ENCODE peak calls at places on chromosomes 13 and 19, in six cellular contexts. One of them, this sample, is unnamed.

GRCh38 chr19:35990771-35991730 is 3.9 kb upstream of the SDHAF1 start:
- DNase-seq in stimulated activated CD8-positive, alpha-beta memory T cell treated with anti-CD3 and anti-CD28 coated beads, Interleukin-12 subunit alpha, Interleukin-12 subunit beta, amount 100 ng/mL, for 4 hours: no peak
- DNase-seq in HT1080: no peak
- DNase-seq in T-helper 1 cell: no peak
- DNase-seq in transverse colon: no peak
- DNase-seq in stimulated activated CD4-positive, alpha-beta T cell treated with anti-CD3 and anti-CD28 coated beads, Interleukin-12 subunit alpha, Interleukin-12 subunit beta, amount 100 ng/mL, for 24 hours: no peak
- DNase-seq in this sample: no peak

GRCh38 chr19:46660601-46661019 is 372 bp downstream of the DACT3 start:
- DNase-seq in transverse colon: no peak
- DNase-seq in T-helper 1 cell: no peak
- DNase-seq in HT1080: no peak
- DNase-seq in stimulated activated CD4-positive, alpha-beta T cell treated with anti-CD3 and anti-CD28 coated beads, Interleukin-12 subunit alpha, Interleukin-12 subunit beta, amount 100 ng/mL, for 24 hours: no peak
- DNase-seq in stimulated activated CD8-positive, alpha-beta memory T cell treated with anti-CD3 and anti-CD28 coated beads, Interleukin-12 subunit alpha, Interleukin-12 subunit beta, amount 100 ng/mL, for 4 hours: no peak
- DNase-seq in this sample: no peak

GRCh38 chr13:40781717-40782116 is 7.7 kb upstream of the SLC25A15 start:
- DNase-seq in stimulated activated CD8-positive, alpha-beta memory T cell treated with anti-CD3 and anti-CD28 coated beads, Interleukin-12 subunit alpha, Interleukin-12 subunit beta, amount 100 ng/mL, for 4 hours: no peak
- DNase-seq in HT1080: no peak
- DNase-seq in transverse colon: no peak
- DNase-seq in T-helper 1 cell: no peak
- DNase-seq in stimulated activated CD4-positive, alpha-beta T cell treated with anti-CD3 and anti-CD28 coated beads, Interleukin-12 subunit alpha, Interleukin-12 subunit beta, amount 100 ng/mL, for 24 hours: no peak
- DNase-seq in this sample: no peak

GRCh38 chr19:4807188-4807587 is 15.7 kb downstream of the FEM1A start:
- DNase-seq in T-helper 1 cell: no peak
- DNase-seq in stimulated activated CD8-positive, alpha-beta memory T cell treated with anti-CD3 and anti-CD28 coated beads, Interleukin-12 subunit alpha, Interleukin-12 subunit beta, amount 100 ng/mL, for 4 hours: no peak
- DNase-seq in transverse colon: peak; percentile 34
- DNase-seq in stimulated activated CD4-positive, alpha-beta T cell treated with anti-CD3 and anti-CD28 coated beads, Interleukin-12 subunit alpha, Interleukin-12 subunit beta, amount 100 ng/mL, for 24 hours: no peak
- DNase-seq in HT1080: no peak
- DNase-seq in this sample: no peak

GRCh38 chr13:23372264-23372905 is 61.1 kb downstream of the SACS start:
- DNase-seq in T-helper 1 cell: no peak
- DNase-seq in HT1080: peak; percentile 55
- DNase-seq in stimulated activated CD8-positive, alpha-beta memory T cell treated with anti-CD3 and anti-CD28 coated beads, Interleukin-12 subunit alpha, Interleukin-12 subunit beta, amount 100 ng/mL, for 4 hours: no peak
- DNase-seq in stimulated activated CD4-positive, alpha-beta T cell treated with anti-CD3 and anti-CD28 coated beads, Interleukin-12 subunit alpha, Interleukin-12 subunit beta, amount 100 ng/mL, for 24 hours: no peak
- DNase-seq in transverse colon: no peak
- DNase-seq in this sample: no peak

GRCh38 chr19:17737690-17738153 is 13.6 kb upstream of the FCHO1 start:
- DNase-seq in stimulated activated CD8-positive, alpha-beta memory T cell treated with anti-CD3 and anti-CD28 coated beads, Interleukin-12 subunit alpha, Interleukin-12 subunit beta, amount 100 ng/mL, for 4 hours: no peak
- DNase-seq in T-helper 1 cell: no peak
- DNase-seq in stimulated activated CD4-positive, alpha-beta T cell treated with anti-CD3 and anti-CD28 coated beads, Interleukin-12 subunit alpha, Interleukin-12 subunit beta, amount 100 ng/mL, for 24 hours: no peak
- DNase-seq in HT1080: no peak
- DNase-seq in transverse colon: no peak
- DNase-seq in this sample: no peak

GRCh38 chr13:20843177-20843576 is 59.4 kb downstream of the XPO4 start:
- DNase-seq in stimulated activated CD4-positive, alpha-beta T cell treated with anti-CD3 and anti-CD28 coated beads, Interleukin-12 subunit alpha, Interleukin-12 subunit beta, amount 100 ng/mL, for 24 hours: no peak
- DNase-seq in HT1080: no peak
- DNase-seq in T-helper 1 cell: no peak
- DNase-seq in stimulated activated CD8-positive, alpha-beta memory T cell treated with anti-CD3 and anti-CD28 coated beads, Interleukin-12 subunit alpha, Interleukin-12 subunit beta, amount 100 ng/mL, for 4 hours: no peak
- DNase-seq in transverse colon: no peak
- DNase-seq in this sample: no peak

GRCh38 chr13:112615391-112615790 is 27.4 kb upstream of the TUBGCP3 start:
- DNase-seq in stimulated activated CD4-positive, alpha-beta T cell treated with anti-CD3 and anti-CD28 coated beads, Interleukin-12 subunit alpha, Interleukin-12 subunit beta, amount 100 ng/mL, for 24 hours: no peak
- DNase-seq in transverse colon: no peak
- DNase-seq in HT1080: no peak
- DNase-seq in stimulated activated CD8-positive, alpha-beta memory T cell treated with anti-CD3 and anti-CD28 coated beads, Interleukin-12 subunit alpha, Interleukin-12 subunit beta, amount 100 ng/mL, for 4 hours: no peak
- DNase-seq in T-helper 1 cell: no peak
- DNase-seq in this sample: no peak

GRCh38 chr19:41844601-41845000 is at the start of gene LYPD4:
- DNase-seq in HT1080: no peak
- DNase-seq in transverse colon: no peak
- DNase-seq in stimulated activated CD4-positive, alpha-beta T cell treated with anti-CD3 and anti-CD28 coated beads, Interleukin-12 subunit alpha, Interleukin-12 subunit beta, amount 100 ng/mL, for 24 hours: no peak
- DNase-seq in T-helper 1 cell: no peak
- DNase-seq in stimulated activated CD8-positive, alpha-beta memory T cell treated with anti-CD3 and anti-CD28 coated beads, Interleukin-12 subunit alpha, Interleukin-12 subunit beta, amount 100 ng/mL, for 4 hours: no peak
- DNase-seq in this sample: no peak

GRCh38 chr13:43057653-43058317 is 34.4 kb downstream of the DNAJC15 start:
- DNase-seq in stimulated activated CD4-positive, alpha-beta T cell treated with anti-CD3 and anti-CD28 coated beads, Interleukin-12 subunit alpha, Interleukin-12 subunit beta, amount 100 ng/mL, for 24 hours: no peak
- DNase-seq in T-helper 1 cell: peak; percentile 26
- DNase-seq in transverse colon: no peak
- DNase-seq in stimulated activated CD8-positive, alpha-beta memory T cell treated with anti-CD3 and anti-CD28 coated beads, Interleukin-12 subunit alpha, Interleukin-12 subunit beta, amount 100 ng/mL, for 4 hours: no peak
- DNase-seq in HT1080: peak; percentile 90
- DNase-seq in this sample: peak; percentile 71

GRCh38 chr13:86193281-86193680 is 394.1 kb upstream of the SLITRK6 start:
- DNase-seq in stimulated activated CD8-positive, alpha-beta memory T cell treated with anti-CD3 and anti-CD28 coated beads, Interleukin-12 subunit alpha, Interleukin-12 subunit beta, amount 100 ng/mL, for 4 hours: no peak
- DNase-seq in stimulated activated CD4-positive, alpha-beta T cell treated with anti-CD3 and anti-CD28 coated beads, Interleukin-12 subunit alpha, Interleukin-12 subunit beta, amount 100 ng/mL, for 24 hours: no peak
- DNase-seq in transverse colon: no peak
- DNase-seq in HT1080: no peak
- DNase-seq in T-helper 1 cell: no peak
- DNase-seq in this sample: no peak

GRCh38 chr19:2167896-2168618 is 4.3 kb downstream of the DOT1L start:
- DNase-seq in stimulated activated CD4-positive, alpha-beta T cell treated with anti-CD3 and anti-CD28 coated beads, Interleukin-12 subunit alpha, Interleukin-12 subunit beta, amount 100 ng/mL, for 24 hours: no peak
- DNase-seq in stimulated activated CD8-positive, alpha-beta memory T cell treated with anti-CD3 and anti-CD28 coated beads, Interleukin-12 subunit alpha, Interleukin-12 subunit beta, amount 100 ng/mL, for 4 hours: no peak
- DNase-seq in T-helper 1 cell: no peak
- DNase-seq in HT1080: peak; percentile 76
- DNase-seq in transverse colon: peak; percentile 63
- DNase-seq in this sample: no peak

GRCh38 chr13:68439821-68440220 is 1209.7 kb upstream of the PCDH9 start:
- DNase-seq in transverse colon: no peak
- DNase-seq in stimulated activated CD4-positive, alpha-beta T cell treated with anti-CD3 and anti-CD28 coated beads, Interleukin-12 subunit alpha, Interleukin-12 subunit beta, amount 100 ng/mL, for 24 hours: no peak
- DNase-seq in stimulated activated CD8-positive, alpha-beta memory T cell treated with anti-CD3 and anti-CD28 coated beads, Interleukin-12 subunit alpha, Interleukin-12 subunit beta, amount 100 ng/mL, for 4 hours: no peak
- DNase-seq in T-helper 1 cell: no peak
- DNase-seq in HT1080: peak; percentile 79
- DNase-seq in this sample: no peak

GRCh38 chr13:30665638-30666037 is 47.9 kb downstream of the USPL1 start:
- DNase-seq in T-helper 1 cell: no peak
- DNase-seq in stimulated activated CD4-positive, alpha-beta T cell treated with anti-CD3 and anti-CD28 coated beads, Interleukin-12 subunit alpha, Interleukin-12 subunit beta, amount 100 ng/mL, for 24 hours: no peak
- DNase-seq in stimulated activated CD8-positive, alpha-beta memory T cell treated with anti-CD3 and anti-CD28 coated beads, Interleukin-12 subunit alpha, Interleukin-12 subunit beta, amount 100 ng/mL, for 4 hours: no peak
- DNase-seq in transverse colon: no peak
- DNase-seq in HT1080: no peak
- DNase-seq in this sample: no peak

GRCh38 chr13:113297370-113297871 is 382 bp downstream of the LAMP1 start:
- DNase-seq in transverse colon: peak; percentile 26
- DNase-seq in stimulated activated CD8-positive, alpha-beta memory T cell treated with anti-CD3 and anti-CD28 coated beads, Interleukin-12 subunit alpha, Interleukin-12 subunit beta, amount 100 ng/mL, for 4 hours: peak; percentile 38
- DNase-seq in stimulated activated CD4-positive, alpha-beta T cell treated with anti-CD3 and anti-CD28 coated beads, Interleukin-12 subunit alpha, Interleukin-12 subunit beta, amount 100 ng/mL, for 24 hours: peak; percentile 15
- DNase-seq in HT1080: no peak
- DNase-seq in T-helper 1 cell: peak; percentile 26
- DNase-seq in this sample: no peak

GRCh38 chr13:32587014-32587773 is 942 bp downstream of the PDS5B start:
- DNase-seq in HT1080: peak; percentile 51
- DNase-seq in stimulated activated CD4-positive, alpha-beta T cell treated with anti-CD3 and anti-CD28 coated beads, Interleukin-12 subunit alpha, Interleukin-12 subunit beta, amount 100 ng/mL, for 24 hours: no peak
- DNase-seq in T-helper 1 cell: peak; percentile 40
- DNase-seq in transverse colon: peak; percentile 73
- DNase-seq in stimulated activated CD8-positive, alpha-beta memory T cell treated with anti-CD3 and anti-CD28 coated beads, Interleukin-12 subunit alpha, Interleukin-12 subunit beta, amount 100 ng/mL, for 4 hours: peak; percentile 34
- DNase-seq in this sample: peak; percentile 74

GRCh38 chr19:45960595-45961235 is 12.9 kb downstream of the NOVA2 start:
- DNase-seq in stimulated activated CD4-positive, alpha-beta T cell treated with anti-CD3 and anti-CD28 coated beads, Interleukin-12 subunit alpha, Interleukin-12 subunit beta, amount 100 ng/mL, for 24 hours: no peak
- DNase-seq in transverse colon: no peak
- DNase-seq in T-helper 1 cell: no peak
- DNase-seq in HT1080: no peak
- DNase-seq in stimulated activated CD8-positive, alpha-beta memory T cell treated with anti-CD3 and anti-CD28 coated beads, Interleukin-12 subunit alpha, Interleukin-12 subunit beta, amount 100 ng/mL, for 4 hours: no peak
- DNase-seq in this sample: no peak

GRCh38 chr13:66348745-66349720 is 881.1 kb downstream of the PCDH9 start:
- DNase-seq in stimulated activated CD8-positive, alpha-beta memory T cell treated with anti-CD3 and anti-CD28 coated beads, Interleukin-12 subunit alpha, Interleukin-12 subunit beta, amount 100 ng/mL, for 4 hours: no peak
- DNase-seq in stimulated activated CD4-positive, alpha-beta T cell treated with anti-CD3 and anti-CD28 coated beads, Interleukin-12 subunit alpha, Interleukin-12 subunit beta, amount 100 ng/mL, for 24 hours: no peak
- DNase-seq in transverse colon: no peak
- DNase-seq in T-helper 1 cell: no peak
- DNase-seq in HT1080: no peak
- DNase-seq in this sample: no peak

GRCh38 chr13:49607761-49608160 is 20.5 kb upstream of the ARL11 start:
- DNase-seq in stimulated activated CD4-positive, alpha-beta T cell treated with anti-CD3 and anti-CD28 coated beads, Interleukin-12 subunit alpha, Interleukin-12 subunit beta, amount 100 ng/mL, for 24 hours: no peak
- DNase-seq in T-helper 1 cell: no peak
- DNase-seq in stimulated activated CD8-positive, alpha-beta memory T cell treated with anti-CD3 and anti-CD28 coated beads, Interleukin-12 subunit alpha, Interleukin-12 subunit beta, amount 100 ng/mL, for 4 hours: no peak
- DNase-seq in transverse colon: no peak
- DNase-seq in HT1080: no peak
- DNase-seq in this sample: no peak

This sample was measured in A673.